ENCODE peak calls at places on chromosome 1, in six cellular contexts. U, G, T, Y, E and Z are unnamed samples.
A peak's percentile ranks its signal among the peaks of the same experiment; 100 is the strongest.

GRCh38 chr1:110783292-110783918 is 89.5 kb upstream of the CD53 start:
- DNase-seq in T (no peak), E (peak; percentile 72), G (peak; percentile 47), U (peak; percentile 48), Y (peak; percentile 64), Z (peak; percentile 54)

GRCh38 chr1:115337633-115338456 is at the start of gene NGF:
- DNase-seq in U (no peak), Y (peak; percentile 83), E (no peak), T (peak; percentile 63), G (no peak), Z (peak; percentile 85)

GRCh38 chr1:205590457-205590768 is 41.4 kb downstream of the ELK4 start:
- DNase-seq in Y (no peak), U (no peak), T (no peak), G (no peak), E (no peak), Z (no peak)

GRCh38 chr1:75707191-75707590 is 17.3 kb upstream of the ACADM start:
- DNase-seq in E (no peak), U (no peak), G (peak; percentile 8), Y (no peak), T (no peak), Z (no peak)

GRCh38 chr1:6351480-6352137 is 42.0 kb downstream of the ACOT7 start:
- DNase-seq in T (no peak), E (no peak), U (no peak), Y (no peak), G (no peak), Z (no peak)

GRCh38 chr1:102047724-102048123 is 51.0 kb upstream of the OLFM3 start:
- DNase-seq in Y (no peak), G (no peak), U (no peak), T (no peak), E (no peak), Z (no peak)

GRCh38 chr1:100622966-100623762 is 85.2 kb downstream of the GPR88 start:
- DNase-seq in G (no peak), U (no peak), E (no peak), T (no peak), Y (no peak), Z (no peak)

GRCh38 chr1:14487671-14488070 is 110.8 kb upstream of the KAZN start:
- DNase-seq in T (no peak), Y (no peak), E (no peak), G (no peak), U (no peak), Z (no peak)

GRCh38 chr1:76697361-76697760 is 169.9 kb upstream of the ST6GALNAC5 start:
- DNase-seq in G (no peak), T (no peak), Y (no peak), U (no peak), E (no peak), Z (no peak)

GRCh38 chr1:51957618-51958017 is 32.9 kb downstream of the RAB3B start:
- DNase-seq in G (no peak), Y (no peak), U (no peak), T (no peak), E (no peak), Z (no peak)

GRCh38 chr1:59880001-59880400 is 46.6 kb downstream of the CYP2J2 start:
- DNase-seq in Y (no peak), E (no peak), T (no peak), U (no peak), G (no peak), Z (no peak)

GRCh38 chr1:197955486-197956394 is 38.6 kb downstream of the LHX9 start:
- DNase-seq in U (no peak), E (no peak), Y (no peak), T (no peak), G (peak; percentile 31), Z (no peak)

GRCh38 chr1:39106949-39107740 is 81.0 kb downstream of the NDUFS5 start:
- DNase-seq in G (no peak), E (no peak), T (no peak), U (no peak), Y (no peak), Z (peak; percentile 55)

GRCh38 chr1:52413410-52414104 is 9.2 kb downstream of the PRPF38A start:
- DNase-seq in Y (no peak), U (no peak), E (no peak), T (no peak), G (no peak), Z (no peak)

GRCh38 chr1:169928438-169929209 is 34.9 kb upstream of the SCYL3 start:
- DNase-seq in Y (peak; percentile 28), E (peak; percentile 28), G (peak; percentile 33), T (no peak), U (peak; percentile 43), Z (peak; percentile 42)

DNA sequence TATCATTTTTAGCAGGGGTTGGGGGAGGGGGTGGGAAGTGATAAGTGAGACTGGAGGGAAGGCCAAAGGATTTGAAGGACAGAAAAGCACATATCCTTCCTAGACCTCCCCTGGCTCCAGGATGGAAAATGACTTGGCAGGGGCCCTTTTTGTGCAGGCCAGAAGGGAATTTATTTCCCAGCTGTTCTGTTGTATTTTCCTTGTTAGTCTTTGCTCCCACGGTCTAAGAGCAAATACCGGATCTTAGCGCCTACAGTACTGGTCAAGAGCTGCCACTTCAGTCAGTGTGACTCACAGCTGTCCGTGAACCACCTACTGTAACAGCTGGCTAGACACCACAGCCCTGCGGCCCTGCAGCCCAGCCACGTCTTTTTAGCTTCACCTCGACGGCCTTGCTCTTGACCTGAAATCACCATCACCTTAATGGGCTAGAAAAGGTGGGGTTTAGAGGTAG is 51.0 kb upstream of the ERRFI1 start:
- DNase-seq in E (peak; percentile 54), U (peak; percentile 88), G (peak; percentile 93), Y (no peak), T (no peak), Z (no peak)
- TF ChIP-seq YY1 in E (no peak), U (peak; percentile 69), G (no peak), Y (no peak), T (no peak), Z (no peak)

DNA sequence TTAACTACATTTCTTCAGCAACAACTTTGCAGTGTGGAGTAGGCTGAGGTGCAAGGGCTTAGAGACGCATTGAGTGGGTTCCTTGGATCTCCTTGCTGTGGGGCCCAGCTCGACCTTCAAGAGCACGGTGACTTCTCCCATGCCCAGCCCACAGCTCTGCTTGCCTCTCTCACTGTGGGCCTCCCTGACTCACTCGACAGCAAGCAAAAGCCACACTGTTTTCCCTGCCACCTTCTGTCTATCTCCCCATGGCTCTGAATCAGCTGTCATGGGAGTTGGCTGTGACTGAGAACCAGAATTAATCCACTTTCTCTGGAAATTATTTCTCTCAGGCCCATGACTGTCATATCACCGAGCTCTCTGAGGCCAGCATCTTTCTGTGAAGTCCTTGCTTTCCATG is 140.7 kb downstream of the NOS1AP start:
- DNase-seq in G (no peak), E (no peak), U (no peak), T (no peak), Y (no peak), Z (no peak)
- TF ChIP-seq YY1 in G (no peak), E (no peak), U (no peak), T (no peak), Y (no peak), Z (no peak)

DNA sequence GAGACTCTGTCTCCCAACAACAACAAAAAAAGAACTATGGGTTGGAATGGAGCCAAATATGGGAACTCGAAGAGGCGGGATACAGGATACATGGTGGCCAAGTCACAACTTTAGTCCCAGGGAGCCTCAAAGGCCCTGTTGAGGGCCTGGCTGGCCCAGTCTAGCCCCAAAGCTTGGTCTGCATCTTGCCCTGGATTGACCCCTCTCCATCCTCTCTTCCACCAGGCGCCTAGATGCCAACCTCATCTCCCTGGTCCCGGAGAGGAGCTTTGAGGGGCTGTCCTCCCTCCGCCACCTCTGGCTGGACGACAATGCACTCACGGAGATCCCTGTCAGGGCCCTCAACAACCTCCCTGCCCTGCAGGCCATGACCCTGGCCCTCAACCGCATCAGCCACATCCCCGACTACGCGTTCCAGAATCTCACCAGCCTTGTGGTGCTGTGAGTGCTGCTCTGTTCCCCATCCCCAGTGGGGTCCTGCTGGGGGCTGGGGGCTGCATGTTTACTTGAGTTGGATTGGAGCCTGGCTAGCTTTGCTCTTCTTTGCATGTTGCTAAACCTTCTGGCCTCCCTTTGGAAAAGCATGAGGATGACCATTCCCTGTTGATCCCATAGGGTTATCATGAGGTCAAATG is 65.5 kb downstream of the UBE2T start:
- DNase-seq in U (no peak), G (no peak), E (no peak), T (no peak), Y (no peak), Z (no peak)
- TF ChIP-seq YY1 in U (no peak), G (no peak), E (no peak), T (no peak), Y (no peak), Z (no peak)

GRCh38 chr1:55617416-55617980 is 402.3 kb upstream of the USP24 start:
- DNase-seq in T (no peak), G (no peak), U (no peak), E (no peak), Y (no peak), Z (no peak)

GRCh38 chr1:55611123-55611522 is 396.0 kb upstream of the USP24 start:
- DNase-seq in Y (no peak), T (no peak), U (no peak), E (no peak), G (no peak), Z (no peak)

GRCh38 chr1:55609630-55610029 is 394.5 kb upstream of the USP24 start:
- DNase-seq in T (no peak), U (no peak), Y (no peak), G (no peak), E (no peak), Z (no peak)

GRCh38 chr1:55610203-55610602 is 395.0 kb upstream of the USP24 start:
- DNase-seq in G (no peak), T (no peak), Y (no peak), U (no peak), E (no peak), Z (no peak)

GRCh38 chr1:55612988-55613387 is 397.8 kb upstream of the USP24 start:
- DNase-seq in T (no peak), G (no peak), E (no peak), Y (no peak), U (no peak), Z (no peak)
- TF ChIP-seq YY1 in T (no peak), G (no peak), E (no peak), Y (no peak), U (no peak), Z (no peak)

GRCh38 chr1:16128338-16128741 is 27.5 kb downstream of the EPHA2 start:
- DNase-seq in Y (no peak), E (no peak), T (no peak), G (no peak), U (no peak), Z (no peak)
- TF ChIP-seq YY1 in Y (no peak), E (no peak), T (no peak), G (no peak), U (no peak), Z (no peak)